ENCODE peak calls at places on chromosomes 2 and 18, in nine cellular contexts. One of them, this sample, is unnamed.

GRCh38 chr2:53202063-53202462 is 565.5 kb upstream of the CHAC2 start:
- DNase-seq in right lobe of liver: no peak
- DNase-seq in HepG2: peak
- DNase-seq in body of pancreas: peak
- DNase-seq in HCT116: peak
- DNase-seq in stomach: no peak
- DNase-seq in breast epithelium: no peak
- DNase-seq in ovary: no peak
- DNase-seq in Peyer's patch: no peak
- DNase-seq in this sample: no peak

GRCh38 chr2:37809931-37810570 is 115.0 kb upstream of the RMDN2 start:
- DNase-seq in right lobe of liver: no peak
- DNase-seq in breast epithelium: no peak
- DNase-seq in body of pancreas: no peak
- DNase-seq in stomach: no peak
- DNase-seq in Peyer's patch: no peak
- DNase-seq in ovary: no peak
- DNase-seq in HepG2: no peak
- DNase-seq in HCT116: no peak
- DNase-seq in this sample: no peak

GRCh38 chr2:190088917-190089316 is 26.4 kb upstream of the MSTN start:
- DNase-seq in breast epithelium: no peak
- DNase-seq in HepG2: peak
- DNase-seq in stomach: peak
- DNase-seq in ovary: peak
- DNase-seq in HCT116: peak
- DNase-seq in right lobe of liver: no peak
- DNase-seq in Peyer's patch: no peak
- DNase-seq in body of pancreas: peak
- DNase-seq in this sample: peak

GRCh38 chr2:179596018-179596417 is 265.4 kb downstream of the ZNF385B start:
- DNase-seq in HepG2: no peak
- DNase-seq in breast epithelium: no peak
- DNase-seq in HCT116: no peak
- DNase-seq in ovary: no peak
- DNase-seq in stomach: no peak
- DNase-seq in body of pancreas: no peak
- DNase-seq in right lobe of liver: no peak
- DNase-seq in Peyer's patch: no peak
- DNase-seq in this sample: no peak

GRCh38 chr2:238439093-238439849 is 12.5 kb downstream of the ASB1 start:
- DNase-seq in Peyer's patch: no peak
- DNase-seq in ovary: no peak
- DNase-seq in stomach: peak
- DNase-seq in HCT116: peak
- DNase-seq in body of pancreas: no peak
- DNase-seq in breast epithelium: peak
- DNase-seq in HepG2: no peak
- DNase-seq in right lobe of liver: peak
- DNase-seq in this sample: no peak

GRCh38 chr2:60512641-60513040 is 40.8 kb downstream of the BCL11A start:
- DNase-seq in breast epithelium: no peak
- DNase-seq in HCT116: no peak
- DNase-seq in stomach: no peak
- DNase-seq in ovary: no peak
- DNase-seq in body of pancreas: no peak
- DNase-seq in right lobe of liver: no peak
- DNase-seq in HepG2: no peak
- DNase-seq in Peyer's patch: no peak
- DNase-seq in this sample: no peak

GRCh38 chr2:127049927-127050802 is 56.8 kb downstream of the BIN1 start:
- DNase-seq in right lobe of liver: peak
- DNase-seq in Peyer's patch: peak
- DNase-seq in HCT116: no peak
- DNase-seq in HepG2: peak
- DNase-seq in ovary: peak
- DNase-seq in breast epithelium: no peak
- DNase-seq in body of pancreas: peak
- DNase-seq in stomach: peak
- DNase-seq in this sample: peak

GRCh38 chr2:86070868-86071267 is 34.8 kb downstream of the POLR1A start:
- DNase-seq in right lobe of liver: no peak
- DNase-seq in stomach: no peak
- DNase-seq in ovary: no peak
- DNase-seq in body of pancreas: no peak
- DNase-seq in HepG2: no peak
- DNase-seq in Peyer's patch: no peak
- DNase-seq in HCT116: no peak
- DNase-seq in breast epithelium: no peak
- DNase-seq in this sample: no peak

GRCh38 chr2:163407296-163407695 is 328.5 kb downstream of the FIGN start:
- DNase-seq in body of pancreas: no peak
- DNase-seq in breast epithelium: no peak
- DNase-seq in ovary: no peak
- DNase-seq in HCT116: no peak
- DNase-seq in Peyer's patch: no peak
- DNase-seq in HepG2: no peak
- DNase-seq in stomach: no peak
- DNase-seq in right lobe of liver: no peak
- DNase-seq in this sample: no peak

GRCh38 chr2:63840081-63840784 is 1.5 kb upstream of the UGP2 start:
- DNase-seq in Peyer's patch: peak
- DNase-seq in right lobe of liver: peak
- DNase-seq in HCT116: no peak
- DNase-seq in HepG2: no peak
- DNase-seq in body of pancreas: no peak
- DNase-seq in stomach: peak
- DNase-seq in breast epithelium: peak
- DNase-seq in ovary: peak
- DNase-seq in this sample: no peak

GRCh38 chr2:24929230-24929629 is 9.2 kb upstream of the ADCY3 start:
- DNase-seq in breast epithelium: no peak
- DNase-seq in HCT116: no peak
- DNase-seq in HepG2: no peak
- DNase-seq in ovary: no peak
- DNase-seq in stomach: peak
- DNase-seq in right lobe of liver: no peak
- DNase-seq in body of pancreas: no peak
- DNase-seq in Peyer's patch: no peak
- DNase-seq in this sample: peak
- TF ChIP-seq CTCF in breast epithelium: no peak
- TF ChIP-seq CTCF in HCT116: no peak
- TF ChIP-seq CTCF in HepG2: no peak
- TF ChIP-seq CTCF in ovary: no peak
- TF ChIP-seq CTCF in stomach: no peak
- TF ChIP-seq CTCF in right lobe of liver: no peak
- TF ChIP-seq CTCF in body of pancreas: no peak
- TF ChIP-seq CTCF in Peyer's patch: no peak
- TF ChIP-seq CTCF in this sample: no peak

GRCh38 chr2:105330681-105331375 is 1.3 kb upstream of the TGFBRAP1 start:
- DNase-seq in body of pancreas: no peak
- DNase-seq in Peyer's patch: no peak
- DNase-seq in stomach: no peak
- DNase-seq in breast epithelium: no peak
- DNase-seq in right lobe of liver: no peak
- DNase-seq in ovary: no peak
- DNase-seq in HepG2: no peak
- DNase-seq in HCT116: no peak
- DNase-seq in this sample: no peak

GRCh38 chr2:105327690-105328089 is 1.8 kb downstream of the TGFBRAP1 start:
- DNase-seq in right lobe of liver: no peak
- DNase-seq in HCT116: no peak
- DNase-seq in HepG2: no peak
- DNase-seq in breast epithelium: no peak
- DNase-seq in Peyer's patch: no peak
- DNase-seq in body of pancreas: no peak
- DNase-seq in stomach: no peak
- DNase-seq in ovary: no peak
- DNase-seq in this sample: no peak

GRCh38 chr2:105329197-105329554 is 359 bp downstream of the TGFBRAP1 start:
- DNase-seq in body of pancreas: peak
- DNase-seq in breast epithelium: no peak
- DNase-seq in ovary: peak
- DNase-seq in HepG2: peak
- DNase-seq in HCT116: no peak
- DNase-seq in right lobe of liver: no peak
- DNase-seq in Peyer's patch: peak
- DNase-seq in stomach: no peak
- DNase-seq in this sample: no peak

GRCh38 chr2:105328281-105329196 is 996 bp downstream of the TGFBRAP1 start:
- DNase-seq in HCT116: no peak
- DNase-seq in stomach: peak
- DNase-seq in body of pancreas: peak
- DNase-seq in ovary: no peak
- DNase-seq in breast epithelium: no peak
- DNase-seq in HepG2: peak
- DNase-seq in right lobe of liver: no peak
- DNase-seq in Peyer's patch: peak
- DNase-seq in this sample: peak

DNA sequence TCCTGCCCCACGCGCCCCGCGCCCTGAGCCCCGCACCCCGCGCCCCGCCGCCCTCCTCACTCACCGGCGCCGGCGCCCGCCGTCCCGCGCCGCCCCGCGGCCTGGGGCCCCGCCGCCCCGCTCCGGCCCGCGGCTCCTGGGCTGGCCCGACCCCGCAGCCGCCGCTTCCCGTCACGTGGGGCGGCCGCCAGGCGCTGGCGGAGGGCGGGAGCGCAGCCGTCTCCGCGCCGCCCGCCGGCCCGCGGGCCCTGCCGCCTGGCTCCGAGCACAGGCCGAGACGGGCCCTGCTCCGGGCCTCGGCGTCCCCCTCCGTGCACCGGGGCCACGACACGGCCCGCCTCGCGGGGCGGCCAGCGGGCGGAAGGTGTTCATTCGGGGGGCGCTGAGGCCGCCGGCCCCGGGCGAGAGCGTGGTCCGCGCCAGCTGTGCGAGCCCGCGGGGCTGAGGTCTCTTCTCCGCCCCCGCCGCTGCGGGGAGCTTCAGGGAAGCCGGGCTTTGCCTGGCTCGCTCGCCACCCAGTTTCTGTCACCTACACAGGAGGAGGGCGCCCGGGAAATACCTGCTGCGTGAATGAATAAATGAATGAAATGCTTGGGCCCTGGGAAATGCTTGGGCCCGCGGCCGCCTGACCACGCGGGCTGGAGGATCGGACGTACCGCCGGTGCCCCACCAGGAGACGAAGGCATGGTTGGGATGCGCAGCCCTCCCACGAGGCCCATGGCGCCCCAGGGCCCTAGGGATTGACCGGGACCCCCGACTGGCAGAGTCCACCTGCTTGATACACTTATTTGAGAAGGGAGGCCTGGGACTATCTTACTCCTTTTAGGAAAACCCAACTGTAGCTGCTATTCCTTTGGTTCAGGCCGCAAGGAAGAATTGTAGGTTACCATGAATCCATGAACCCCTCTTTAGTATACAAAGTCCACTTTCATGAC is at the start of gene TGFBRAP1:
- DNase-seq in breast epithelium: no peak
- DNase-seq in ovary: peak
- DNase-seq in HepG2: peak
- DNase-seq in right lobe of liver: peak
- DNase-seq in body of pancreas: peak
- DNase-seq in HCT116: no peak
- DNase-seq in Peyer's patch: peak
- DNase-seq in stomach: peak
- DNase-seq in this sample: peak
- TF ChIP-seq POLR2A in breast epithelium: no peak
- TF ChIP-seq POLR2A in ovary: no peak
- TF ChIP-seq POLR2A in HepG2: peak
- TF ChIP-seq POLR2A in right lobe of liver: peak
- TF ChIP-seq POLR2A in body of pancreas: peak
- TF ChIP-seq POLR2A in HCT116: no peak
- TF ChIP-seq POLR2A in Peyer's patch: peak
- TF ChIP-seq POLR2A in stomach: no peak
- TF ChIP-seq POLR2A in this sample: no peak

GRCh38 chr2:182167882-182168281 is 182.2 kb downstream of the PPP1R1C start:
- DNase-seq in breast epithelium: no peak
- DNase-seq in body of pancreas: no peak
- DNase-seq in ovary: no peak
- DNase-seq in HepG2: no peak
- DNase-seq in HCT116: no peak
- DNase-seq in right lobe of liver: no peak
- DNase-seq in Peyer's patch: no peak
- DNase-seq in stomach: no peak
- DNase-seq in this sample: no peak

GRCh38 chr2:182170341-182170740 is 184.7 kb downstream of the PPP1R1C start:
- DNase-seq in right lobe of liver: no peak
- DNase-seq in HepG2: no peak
- DNase-seq in Peyer's patch: no peak
- DNase-seq in stomach: no peak
- DNase-seq in breast epithelium: no peak
- DNase-seq in HCT116: no peak
- DNase-seq in body of pancreas: no peak
- DNase-seq in ovary: no peak
- DNase-seq in this sample: no peak

GRCh38 chr2:182165196-182165595 is 179.5 kb downstream of the PPP1R1C start:
- DNase-seq in stomach: no peak
- DNase-seq in Peyer's patch: no peak
- DNase-seq in HCT116: no peak
- DNase-seq in ovary: no peak
- DNase-seq in breast epithelium: no peak
- DNase-seq in HepG2: no peak
- DNase-seq in right lobe of liver: no peak
- DNase-seq in body of pancreas: no peak
- DNase-seq in this sample: no peak

GRCh38 chr2:182163878-182164277 is 178.2 kb downstream of the PPP1R1C start:
- DNase-seq in stomach: no peak
- DNase-seq in body of pancreas: no peak
- DNase-seq in HCT116: no peak
- DNase-seq in right lobe of liver: no peak
- DNase-seq in breast epithelium: no peak
- DNase-seq in Peyer's patch: no peak
- DNase-seq in HepG2: no peak
- DNase-seq in ovary: no peak
- DNase-seq in this sample: no peak

GRCh38 chr2:182164686-182165085 is 179.0 kb downstream of the PPP1R1C start:
- DNase-seq in ovary: no peak
- DNase-seq in breast epithelium: no peak
- DNase-seq in body of pancreas: no peak
- DNase-seq in Peyer's patch: no peak
- DNase-seq in HepG2: no peak
- DNase-seq in HCT116: no peak
- DNase-seq in stomach: no peak
- DNase-seq in right lobe of liver: no peak
- DNase-seq in this sample: no peak
- H3K4me3 ChIP-seq in ovary: no peak
- H3K4me3 ChIP-seq in breast epithelium: no peak
- H3K4me3 ChIP-seq in body of pancreas: no peak
- H3K4me3 ChIP-seq in Peyer's patch: no peak
- H3K4me3 ChIP-seq in HepG2: no peak
- H3K4me3 ChIP-seq in HCT116: no peak
- H3K4me3 ChIP-seq in stomach: no peak
- H3K4me3 ChIP-seq in right lobe of liver: no peak
- H3K4me3 ChIP-seq in this sample: no peak

DNA sequence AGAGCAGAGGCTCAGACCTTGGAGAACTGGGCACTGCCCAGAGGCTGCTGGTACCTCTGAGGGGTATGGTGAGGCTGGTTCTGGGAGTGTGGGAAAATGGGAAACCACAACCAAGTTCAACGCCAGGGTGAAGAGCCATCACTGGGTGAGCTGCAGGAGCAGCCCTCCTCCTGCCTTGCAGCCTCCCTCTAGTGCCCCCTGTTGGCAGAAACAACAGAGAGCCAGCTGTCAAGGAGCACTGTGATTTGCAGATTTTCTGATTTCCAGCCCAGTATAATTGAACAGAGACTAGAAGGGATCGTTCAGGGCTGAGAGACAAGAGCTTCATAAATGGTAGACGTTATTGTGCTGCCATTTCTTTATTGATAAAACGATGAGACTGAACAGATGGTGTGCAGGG is 50.5 kb downstream of the MAPK4 start:
- DNase-seq in HCT116: no peak
- DNase-seq in right lobe of liver: no peak
- DNase-seq in stomach: no peak
- DNase-seq in HepG2: no peak
- DNase-seq in Peyer's patch: no peak
- DNase-seq in breast epithelium: no peak
- DNase-seq in ovary: no peak
- DNase-seq in body of pancreas: no peak
- DNase-seq in this sample: no peak
- TF ChIP-seq CTCF in HCT116: no peak
- TF ChIP-seq CTCF in right lobe of liver: no peak
- TF ChIP-seq CTCF in stomach: no peak
- TF ChIP-seq CTCF in HepG2: no peak
- TF ChIP-seq CTCF in Peyer's patch: no peak
- TF ChIP-seq CTCF in breast epithelium: no peak
- TF ChIP-seq CTCF in ovary: no peak
- TF ChIP-seq CTCF in body of pancreas: no peak
- TF ChIP-seq CTCF in this sample: no peak